ENCODE peak calls at places on chromosomes 12 and 14, in seven cellular contexts. One of them, this sample, is unnamed.

GRCh38 chr12:67025543-67026114 is 243.5 kb upstream of the CAND1 start:
- DNase-seq in ovary: no peak
- DNase-seq in tibial nerve: no peak
- DNase-seq in suprapubic skin: no peak
- DNase-seq in stomach: peak
- DNase-seq in transverse colon: peak
- DNase-seq in K562: peak
- DNase-seq in this sample: peak

GRCh38 chr12:29216266-29216665 is 67.2 kb downstream of the FAR2 start:
- DNase-seq in suprapubic skin: no peak
- DNase-seq in K562: no peak
- DNase-seq in ovary: no peak
- DNase-seq in tibial nerve: no peak
- DNase-seq in transverse colon: no peak
- DNase-seq in stomach: no peak
- DNase-seq in this sample: no peak

GRCh38 chr12:109717390-109718357 is 4.0 kb downstream of the FAM222A start:
- DNase-seq in K562: no peak
- DNase-seq in stomach: no peak
- DNase-seq in tibial nerve: no peak
- DNase-seq in transverse colon: no peak
- DNase-seq in suprapubic skin: no peak
- DNase-seq in ovary: no peak
- DNase-seq in this sample: no peak

GRCh38 chr14:101561145-101561896 is at the start of gene DIO3:
- DNase-seq in stomach: no peak
- DNase-seq in ovary: peak
- DNase-seq in suprapubic skin: no peak
- DNase-seq in K562: no peak
- DNase-seq in transverse colon: peak
- DNase-seq in tibial nerve: peak
- DNase-seq in this sample: no peak

GRCh38 chr14:103000291-103000921 is 56.9 kb downstream of the CDC42BPB start:
- DNase-seq in tibial nerve: no peak
- DNase-seq in stomach: no peak
- DNase-seq in suprapubic skin: no peak
- DNase-seq in K562: peak
- DNase-seq in transverse colon: no peak
- DNase-seq in ovary: no peak
- DNase-seq in this sample: no peak

GRCh38 chr12:131028587-131029338 is 75.1 kb downstream of the ADGRD1 start:
- DNase-seq in suprapubic skin: no peak
- DNase-seq in ovary: no peak
- DNase-seq in K562: no peak
- DNase-seq in tibial nerve: no peak
- DNase-seq in stomach: no peak
- DNase-seq in transverse colon: peak
- DNase-seq in this sample: no peak

GRCh38 chr12:52677126-52677525 is 3.1 kb downstream of the KRT1 start:
- DNase-seq in stomach: no peak
- DNase-seq in ovary: no peak
- DNase-seq in suprapubic skin: no peak
- DNase-seq in tibial nerve: no peak
- DNase-seq in transverse colon: no peak
- DNase-seq in K562: no peak
- DNase-seq in this sample: no peak

GRCh38 chr12:62640910-62641448 is 174.4 kb downstream of the MON2 start:
- DNase-seq in stomach: no peak
- DNase-seq in transverse colon: no peak
- DNase-seq in suprapubic skin: no peak
- DNase-seq in ovary: no peak
- DNase-seq in K562: no peak
- DNase-seq in tibial nerve: no peak
- DNase-seq in this sample: peak

GRCh38 chr12:91704446-91704845 is 441.2 kb downstream of the BTG1 start:
- DNase-seq in tibial nerve: no peak
- DNase-seq in ovary: no peak
- DNase-seq in stomach: no peak
- DNase-seq in K562: no peak
- DNase-seq in transverse colon: no peak
- DNase-seq in suprapubic skin: no peak
- DNase-seq in this sample: peak

GRCh38 chr12:18079541-18080230 is 10.3 kb downstream of the RERGL start:
- DNase-seq in K562: no peak
- DNase-seq in ovary: no peak
- DNase-seq in suprapubic skin: no peak
- DNase-seq in tibial nerve: no peak
- DNase-seq in stomach: no peak
- DNase-seq in transverse colon: no peak
- DNase-seq in this sample: no peak

DNA sequence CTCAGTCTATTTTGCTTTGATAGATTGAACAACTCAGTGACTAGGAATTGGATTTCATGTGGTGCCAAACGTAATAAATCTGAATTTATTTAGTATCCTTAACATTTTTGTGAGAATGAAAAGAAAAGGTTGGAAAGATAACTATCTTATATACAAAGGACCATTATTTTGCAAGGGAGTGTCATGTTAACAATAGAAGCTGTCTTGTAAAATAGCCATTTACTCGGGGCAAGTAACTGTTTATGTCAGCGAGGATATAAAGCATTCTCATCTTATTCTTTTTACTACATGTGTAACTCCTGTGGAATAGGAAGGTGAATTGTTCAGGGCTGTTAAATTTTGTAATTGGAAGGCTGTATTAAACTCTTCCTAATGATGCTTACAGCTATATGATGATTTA is 5.9 kb downstream of the RERGL start:
- DNase-seq in transverse colon: no peak
- DNase-seq in stomach: no peak
- DNase-seq in ovary: no peak
- DNase-seq in tibial nerve: no peak
- DNase-seq in suprapubic skin: no peak
- DNase-seq in K562: no peak
- DNase-seq in this sample: no peak
- TF ChIP-seq EP300 in transverse colon: no peak
- TF ChIP-seq EP300 in stomach: no peak
- TF ChIP-seq EP300 in ovary: no peak
- TF ChIP-seq EP300 in tibial nerve: no peak
- TF ChIP-seq EP300 in suprapubic skin: no peak
- TF ChIP-seq EP300 in K562: no peak
- TF ChIP-seq EP300 in this sample: no peak

GRCh38 chr12:124481772-124482566 is 85.4 kb downstream of the NCOR2 start:
- DNase-seq in stomach: no peak
- DNase-seq in suprapubic skin: peak
- DNase-seq in transverse colon: peak
- DNase-seq in K562: no peak
- DNase-seq in tibial nerve: no peak
- DNase-seq in ovary: no peak
- DNase-seq in this sample: no peak
- TF ChIP-seq EP300 in stomach: no peak
- TF ChIP-seq EP300 in suprapubic skin: no peak
- TF ChIP-seq EP300 in transverse colon: no peak
- TF ChIP-seq EP300 in K562: no peak
- TF ChIP-seq EP300 in tibial nerve: no peak
- TF ChIP-seq EP300 in ovary: no peak
- TF ChIP-seq EP300 in this sample: no peak

GRCh38 chr12:124753230-124753595 is 110.5 kb downstream of the SCARB1 start:
- DNase-seq in transverse colon: no peak
- DNase-seq in tibial nerve: no peak
- DNase-seq in ovary: no peak
- DNase-seq in suprapubic skin: no peak
- DNase-seq in K562: no peak
- DNase-seq in stomach: no peak
- DNase-seq in this sample: no peak
- TF ChIP-seq EP300 in transverse colon: no peak
- TF ChIP-seq EP300 in tibial nerve: no peak
- TF ChIP-seq EP300 in ovary: no peak
- TF ChIP-seq EP300 in suprapubic skin: no peak
- TF ChIP-seq EP300 in K562: no peak
- TF ChIP-seq EP300 in stomach: no peak
- TF ChIP-seq EP300 in this sample: no peak

GRCh38 chr12:118135788-118136558 is at the start of gene PEBP1:
- DNase-seq in ovary: peak
- DNase-seq in suprapubic skin: peak
- DNase-seq in K562: peak
- DNase-seq in stomach: peak
- DNase-seq in transverse colon: peak
- DNase-seq in tibial nerve: peak
- DNase-seq in this sample: peak
- TF ChIP-seq EP300 in ovary: no peak
- TF ChIP-seq EP300 in suprapubic skin: no peak
- TF ChIP-seq EP300 in K562: no peak
- TF ChIP-seq EP300 in stomach: no peak
- TF ChIP-seq EP300 in transverse colon: no peak
- TF ChIP-seq EP300 in tibial nerve: peak
- TF ChIP-seq EP300 in this sample: no peak

GRCh38 chr14:62673014-62673727 is 372.1 kb downstream of the KCNH5 start:
- DNase-seq in stomach: no peak
- DNase-seq in ovary: no peak
- DNase-seq in transverse colon: no peak
- DNase-seq in suprapubic skin: no peak
- DNase-seq in K562: no peak
- DNase-seq in tibial nerve: no peak
- DNase-seq in this sample: no peak
- TF ChIP-seq EP300 in stomach: no peak
- TF ChIP-seq EP300 in ovary: no peak
- TF ChIP-seq EP300 in transverse colon: no peak
- TF ChIP-seq EP300 in suprapubic skin: no peak
- TF ChIP-seq EP300 in K562: no peak
- TF ChIP-seq EP300 in tibial nerve: no peak
- TF ChIP-seq EP300 in this sample: no peak

GRCh38 chr14:51089278-51089677 is 5.6 kb downstream of the TRIM9 start:
- DNase-seq in K562: no peak
- DNase-seq in tibial nerve: no peak
- DNase-seq in suprapubic skin: no peak
- DNase-seq in stomach: no peak
- DNase-seq in ovary: no peak
- DNase-seq in transverse colon: no peak
- DNase-seq in this sample: no peak
- TF ChIP-seq EP300 in K562: no peak
- TF ChIP-seq EP300 in tibial nerve: no peak
- TF ChIP-seq EP300 in suprapubic skin: no peak
- TF ChIP-seq EP300 in stomach: no peak
- TF ChIP-seq EP300 in ovary: no peak
- TF ChIP-seq EP300 in transverse colon: no peak
- TF ChIP-seq EP300 in this sample: no peak

GRCh38 chr12:14157129-14157747 is 175.8 kb upstream of the GRIN2B start:
- DNase-seq in ovary: no peak
- DNase-seq in K562: no peak
- DNase-seq in suprapubic skin: no peak
- DNase-seq in stomach: no peak
- DNase-seq in tibial nerve: no peak
- DNase-seq in transverse colon: no peak
- DNase-seq in this sample: no peak
- TF ChIP-seq EP300 in ovary: no peak
- TF ChIP-seq EP300 in K562: no peak
- TF ChIP-seq EP300 in suprapubic skin: no peak
- TF ChIP-seq EP300 in stomach: no peak
- TF ChIP-seq EP300 in tibial nerve: no peak
- TF ChIP-seq EP300 in transverse colon: no peak
- TF ChIP-seq EP300 in this sample: no peak

GRCh38 chr12:1580526-1580925 is 13.9 kb downstream of the FBXL14 start:
- DNase-seq in transverse colon: no peak
- DNase-seq in suprapubic skin: no peak
- DNase-seq in stomach: no peak
- DNase-seq in ovary: no peak
- DNase-seq in K562: no peak
- DNase-seq in tibial nerve: no peak
- DNase-seq in this sample: no peak

GRCh38 chr12:1582709-1583050 is 11.7 kb downstream of the FBXL14 start:
- DNase-seq in tibial nerve: no peak
- DNase-seq in transverse colon: no peak
- DNase-seq in stomach: no peak
- DNase-seq in ovary: no peak
- DNase-seq in suprapubic skin: no peak
- DNase-seq in K562: no peak
- DNase-seq in this sample: no peak

GRCh38 chr12:1584326-1584725 is 10.1 kb downstream of the FBXL14 start:
- DNase-seq in tibial nerve: no peak
- DNase-seq in ovary: no peak
- DNase-seq in stomach: no peak
- DNase-seq in transverse colon: no peak
- DNase-seq in suprapubic skin: no peak
- DNase-seq in K562: no peak
- DNase-seq in this sample: no peak

GRCh38 chr12:1581973-1582708 is 12.2 kb downstream of the FBXL14 start:
- DNase-seq in K562: no peak
- DNase-seq in transverse colon: no peak
- DNase-seq in suprapubic skin: no peak
- DNase-seq in stomach: no peak
- DNase-seq in tibial nerve: no peak
- DNase-seq in ovary: no peak
- DNase-seq in this sample: no peak

GRCh38 chr12:1583421-1584078 is 10.8 kb downstream of the FBXL14 start:
- DNase-seq in ovary: peak
- DNase-seq in tibial nerve: peak
- DNase-seq in stomach: peak
- DNase-seq in suprapubic skin: no peak
- DNase-seq in transverse colon: peak
- DNase-seq in K562: peak
- DNase-seq in this sample: peak
- TF ChIP-seq EP300 in ovary: no peak
- TF ChIP-seq EP300 in tibial nerve: peak
- TF ChIP-seq EP300 in stomach: no peak
- TF ChIP-seq EP300 in suprapubic skin: no peak
- TF ChIP-seq EP300 in transverse colon: no peak
- TF ChIP-seq EP300 in K562: no peak
- TF ChIP-seq EP300 in this sample: no peak

This sample was measured in A549.